ENCODE peak calls at places on chromosome 22, in four cellular contexts. One of them, this sample, is unnamed. For H3K27me3, the result is how much of the 10 kb centered on the place peaks cover.

GRCh38 chr22:37370306-37370979 is 56.8 kb downstream of the ELFN2 start:
- DNase-seq in H9: no peak
- DNase-seq in IMR-90: no peak
- DNase-seq in H1: no peak
- DNase-seq in this sample: no peak

GRCh38 chr22:30047364-30047738 is 32.9 kb upstream of the HORMAD2 start:
- DNase-seq in H9: peak
- DNase-seq in IMR-90: peak
- DNase-seq in H1: no peak
- DNase-seq in this sample: peak

GRCh38 chr22:41352058-41352457 is 29.7 kb upstream of the TEF start:
- DNase-seq in H9: no peak
- DNase-seq in IMR-90: peak
- DNase-seq in H1: no peak
- DNase-seq in this sample: peak

GRCh38 chr22:18034076-18034475 is 9.7 kb upstream of the MICAL3 start:
- DNase-seq in H9: no peak
- DNase-seq in IMR-90: no peak
- DNase-seq in H1: no peak
- DNase-seq in this sample: no peak

GRCh38 chr22:21015051-21016006 is at the start of gene P2RX6:
- DNase-seq in H9: no peak
- DNase-seq in IMR-90: peak
- DNase-seq in H1: no peak
- DNase-seq in this sample: no peak

GRCh38 chr22:31605851-31606585 is 56.0 kb downstream of the PISD start:
- DNase-seq in H9: no peak
- DNase-seq in IMR-90: no peak
- DNase-seq in H1: no peak
- DNase-seq in this sample: no peak

GRCh38 chr22:17880020-17880419 is 105.8 kb upstream of the BID start:
- DNase-seq in H9: no peak
- DNase-seq in IMR-90: no peak
- DNase-seq in H1: no peak
- DNase-seq in this sample: no peak

GRCh38 chr22:37484115-37485005 is 1.8 kb downstream of the MFNG start:
- DNase-seq in H9: no peak
- DNase-seq in IMR-90: no peak
- DNase-seq in H1: no peak
- DNase-seq in this sample: no peak

GRCh38 chr22:30575011-30575671 is 676 bp upstream of the GAL3ST1 start:
- DNase-seq in H9: peak
- DNase-seq in IMR-90: peak
- DNase-seq in H1: no peak
- DNase-seq in this sample: peak

GRCh38 chr22:20904008-20904979 is 12.9 kb upstream of the CRKL start:
- DNase-seq in H9: no peak
- DNase-seq in IMR-90: peak
- DNase-seq in H1: no peak
- DNase-seq in this sample: no peak

GRCh38 chr22:16915711-16916110 is 90.5 kb upstream of the XKR3 start:
- DNase-seq in H9: no peak
- DNase-seq in IMR-90: no peak
- DNase-seq in H1: no peak
- DNase-seq in this sample: no peak

GRCh38 chr22:30016596-30016995 is 63.7 kb upstream of the HORMAD2 start:
- DNase-seq in H9: no peak
- DNase-seq in IMR-90: peak
- DNase-seq in H1: no peak
- DNase-seq in this sample: no peak

GRCh38 chr22:29870574-29870973 is 12.4 kb upstream of the MTMR3 start:
- DNase-seq in H9: no peak
- DNase-seq in IMR-90: no peak
- DNase-seq in H1: no peak
- DNase-seq in this sample: no peak

GRCh38 chr22:30430933-30431332 is 5.4 kb downstream of the MTFP1 start:
- DNase-seq in H9: peak
- DNase-seq in IMR-90: no peak
- DNase-seq in H1: no peak
- DNase-seq in this sample: no peak

GRCh38 chr22:20237480-20238440 is 30.4 kb downstream of the RTN4R start:
- DNase-seq in H9: no peak
- DNase-seq in IMR-90: no peak
- DNase-seq in H1: no peak
- DNase-seq in this sample: no peak

GRCh38 chr22:17972385-17973181 is 51.8 kb downstream of the MICAL3 start:
- DNase-seq in H9: no peak
- DNase-seq in IMR-90: peak
- DNase-seq in H1: no peak
- DNase-seq in this sample: peak

GRCh38 chr22:48882636-48883200 is 945.0 kb downstream of the BRD1 start:
- DNase-seq in H9: no peak
- DNase-seq in IMR-90: no peak
- DNase-seq in H1: no peak
- DNase-seq in this sample: no peak

GRCh38 chr22:49938565-49939136 is 20.2 kb downstream of the CRELD2 start:
- DNase-seq in H9: no peak
- DNase-seq in IMR-90: no peak
- DNase-seq in H1: no peak
- DNase-seq in this sample: no peak

GRCh38 chr22:49937758-49938564 is 19.5 kb downstream of the CRELD2 start:
- DNase-seq in H9: no peak
- DNase-seq in IMR-90: no peak
- DNase-seq in H1: no peak
- DNase-seq in this sample: no peak

GRCh38 chr22:49936018-49936972 is 17.9 kb downstream of the CRELD2 start:
- DNase-seq in H9: peak
- DNase-seq in IMR-90: peak
- DNase-seq in H1: peak
- DNase-seq in this sample: peak

GRCh38 chr22:49935561-49935960 is 17.1 kb downstream of the CRELD2 start:
- DNase-seq in H9: no peak
- DNase-seq in IMR-90: no peak
- DNase-seq in H1: no peak
- DNase-seq in this sample: no peak

DNA sequence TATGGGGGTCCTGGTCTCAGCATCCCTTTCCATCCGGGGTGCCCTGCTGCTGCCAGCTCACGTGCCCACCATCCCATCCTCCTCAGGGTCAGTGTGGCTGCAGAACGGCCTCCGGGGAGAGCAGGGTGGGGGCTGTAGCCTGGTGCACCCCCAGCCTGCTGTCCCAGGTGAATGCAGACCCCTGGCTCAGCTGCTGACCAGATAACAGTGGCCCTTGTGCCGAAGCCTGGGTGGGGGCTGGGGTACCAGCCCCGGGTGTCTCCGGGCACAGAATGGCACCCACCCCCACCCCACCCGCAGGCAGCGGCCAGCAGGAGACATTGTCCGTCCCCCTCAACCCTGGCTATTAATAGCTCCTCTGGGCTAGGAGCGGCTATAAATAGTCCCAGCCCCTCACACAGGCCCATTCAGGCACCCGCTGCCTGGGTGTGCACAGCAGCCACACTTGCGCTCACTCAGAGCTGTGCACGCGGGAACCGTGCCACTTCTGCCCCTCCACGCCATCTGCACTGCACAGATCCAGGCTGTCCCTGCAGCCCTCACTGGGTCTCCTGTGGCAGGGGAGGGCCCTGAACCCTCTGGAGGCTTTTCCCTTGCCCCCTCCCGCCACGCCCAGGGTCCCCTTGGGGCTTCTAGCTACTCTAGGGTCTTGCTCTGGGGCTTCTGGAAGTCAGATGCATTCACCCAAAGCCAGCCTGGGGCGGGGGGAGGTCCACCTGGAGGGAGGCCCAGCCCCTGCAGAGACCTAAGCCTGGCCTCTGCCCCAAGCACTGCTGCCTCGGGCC is 18.7 kb downstream of the CRELD2 start:
- DNase-seq in H9: no peak
- DNase-seq in IMR-90: no peak
- DNase-seq in H1: no peak
- DNase-seq in this sample: no peak
- H2BK120ac ChIP-seq in H9: no peak
- H2BK120ac ChIP-seq in IMR-90: no peak
- H2BK120ac ChIP-seq in H1: no peak
- H2BK120ac ChIP-seq in this sample: no peak

GRCh38 chr22:28608546-28608945 is 71.1 kb downstream of the TTC28 start:
- DNase-seq in H9: no peak
- DNase-seq in IMR-90: no peak
- DNase-seq in H1: no peak
- DNase-seq in this sample: peak
- H3K56ac ChIP-seq in H9: no peak
- H3K56ac ChIP-seq in IMR-90: no peak
- H3K56ac ChIP-seq in H1: no peak
- H3K56ac ChIP-seq in this sample: no peak

DNA sequence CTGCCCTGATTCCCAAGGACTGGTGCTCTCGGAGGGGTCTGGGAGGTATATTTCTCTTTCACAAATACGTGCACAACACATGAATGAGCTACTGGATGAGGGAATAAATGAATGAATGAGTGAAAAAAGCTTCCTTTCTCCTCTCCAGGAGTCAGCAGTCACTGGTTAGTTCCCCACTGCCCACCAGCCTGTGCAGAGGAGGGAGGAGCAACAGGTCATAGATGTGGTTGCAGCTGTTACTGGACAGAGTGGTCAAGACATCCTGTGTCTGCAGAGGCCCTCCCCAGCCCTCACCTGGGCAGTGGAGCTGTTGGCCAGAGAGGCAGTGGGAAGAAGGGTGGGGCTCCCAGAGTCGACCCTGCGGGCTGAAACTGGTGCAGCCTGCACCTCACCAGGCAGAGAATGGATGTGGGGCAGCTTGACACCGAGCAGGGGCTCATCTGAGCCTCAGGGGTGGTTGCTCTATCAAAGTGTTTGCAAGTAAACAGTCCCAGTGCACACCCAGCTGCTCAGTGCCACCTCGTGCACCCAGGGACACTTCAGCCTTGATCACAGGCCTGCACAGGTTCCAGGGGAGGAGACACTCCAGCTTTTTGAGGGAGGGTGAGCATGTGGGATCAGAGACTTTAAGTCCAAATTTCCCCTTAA is 1.4 kb upstream of the VPREB1 start:
- DNase-seq in H9: no peak
- DNase-seq in IMR-90: no peak
- DNase-seq in H1: no peak
- DNase-seq in this sample: no peak
- H3K27me3 ChIP-seq in H9: half or more
- H3K27me3 ChIP-seq in IMR-90: under half
- H3K27me3 ChIP-seq in H1: half or more
- H3K27me3 ChIP-seq in this sample: under half

GRCh38 chr22:38505595-38506117 is 455 bp downstream of the DDX17 start:
- DNase-seq in H9: no peak
- DNase-seq in IMR-90: peak
- DNase-seq in H1: no peak
- DNase-seq in this sample: peak
- H2BK120ac ChIP-seq in H9: peak
- H2BK120ac ChIP-seq in IMR-90: peak
- H2BK120ac ChIP-seq in H1: no peak
- H2BK120ac ChIP-seq in this sample: peak

GRCh38 chr22:47374273-47374771 is 611.9 kb downstream of the TBC1D22A start:
- DNase-seq in H9: no peak
- DNase-seq in IMR-90: no peak
- DNase-seq in H1: no peak
- DNase-seq in this sample: no peak
- H3K56ac ChIP-seq in H9: no peak
- H3K56ac ChIP-seq in IMR-90: no peak
- H3K56ac ChIP-seq in H1: no peak
- H3K56ac ChIP-seq in this sample: no peak

GRCh38 chr22:39628563-39629080 is 58.1 kb downstream of the CACNA1I start:
- DNase-seq in H9: no peak
- DNase-seq in IMR-90: no peak
- DNase-seq in H1: no peak
- DNase-seq in this sample: no peak

GRCh38 chr22:39631857-39632256 is 61.3 kb downstream of the CACNA1I start:
- DNase-seq in H9: no peak
- DNase-seq in IMR-90: no peak
- DNase-seq in H1: no peak
- DNase-seq in this sample: no peak

GRCh38 chr22:39631381-39631780 is 60.8 kb downstream of the CACNA1I start:
- DNase-seq in H9: no peak
- DNase-seq in IMR-90: no peak
- DNase-seq in H1: no peak
- DNase-seq in this sample: no peak

GRCh38 chr22:39629851-39630250 is 59.3 kb downstream of the CACNA1I start:
- DNase-seq in H9: no peak
- DNase-seq in IMR-90: no peak
- DNase-seq in H1: no peak
- DNase-seq in this sample: no peak

DNA sequence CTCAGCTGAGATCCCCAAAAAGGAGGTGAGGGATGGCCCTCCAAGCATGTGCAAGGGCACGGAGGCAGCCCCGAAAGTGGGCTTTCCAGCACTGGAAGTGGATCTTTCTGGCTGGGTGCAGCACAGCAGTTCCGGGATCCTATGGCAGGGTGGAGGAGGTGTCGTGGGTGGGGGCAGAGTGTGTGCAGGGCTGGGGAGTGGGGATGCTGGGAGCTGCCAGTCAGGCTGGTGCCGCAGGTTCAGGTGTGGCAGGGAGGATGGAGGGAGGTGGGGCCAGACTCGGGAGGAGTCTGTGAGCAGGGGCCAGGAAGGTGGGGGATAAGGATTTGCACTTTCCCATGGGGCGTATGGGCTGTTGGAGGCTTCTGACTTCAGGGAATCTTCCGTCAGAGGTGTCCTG is 60.2 kb downstream of the CACNA1I start:
- DNase-seq in H9: no peak
- DNase-seq in IMR-90: no peak
- DNase-seq in H1: no peak
- DNase-seq in this sample: no peak
- H3K27me3 ChIP-seq in H9: under half
- H3K27me3 ChIP-seq in IMR-90: under half
- H3K27me3 ChIP-seq in H1: under half
- H3K27me3 ChIP-seq in this sample: under half

GRCh38 chr22:32713737-32714457 is 87.6 kb upstream of the TIMP3 start:
- DNase-seq in H9: no peak
- DNase-seq in IMR-90: no peak
- DNase-seq in H1: no peak
- DNase-seq in this sample: no peak
- H2BK120ac ChIP-seq in H9: no peak
- H2BK120ac ChIP-seq in IMR-90: peak
- H2BK120ac ChIP-seq in H1: no peak
- H2BK120ac ChIP-seq in this sample: no peak

DNA sequence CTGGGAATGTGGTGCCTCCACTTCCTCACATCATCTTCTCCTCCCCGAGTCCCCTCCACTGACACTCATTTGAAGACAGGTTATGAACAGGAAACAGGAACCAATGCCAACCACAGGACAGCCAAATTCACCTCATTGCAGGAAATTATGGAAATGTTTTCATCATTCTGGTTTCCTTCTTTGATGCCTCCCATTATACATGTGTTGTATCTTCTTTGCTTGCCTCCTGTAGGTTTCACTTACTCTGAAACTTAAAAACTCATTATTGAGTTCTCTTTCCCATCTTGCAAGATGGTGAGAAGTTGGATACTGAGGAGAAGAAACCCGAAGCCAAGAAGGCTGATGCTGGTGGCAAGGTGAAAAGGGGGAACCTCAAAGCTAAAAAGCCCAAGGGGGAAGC is 108.5 kb downstream of the PHF21B start:
- DNase-seq in H9: no peak
- DNase-seq in IMR-90: peak
- DNase-seq in H1: no peak
- DNase-seq in this sample: peak
- H3K56ac ChIP-seq in H9: no peak
- H3K56ac ChIP-seq in IMR-90: no peak
- H3K56ac ChIP-seq in H1: no peak
- H3K56ac ChIP-seq in this sample: no peak